ENCODE peak calls at places on chromosome 22, in eight cellular contexts. One of them, this sample, is unnamed.

GRCh38 chr22:31262369-31263133 is 29.7 kb downstream of the PIK3IP1 start:
- DNase-seq in activated CD8-positive, alpha-beta T cell treated with anti-CD3 and anti-CD28 coated beads, Interleukin-2, amount 10 ng/mL, durations not matched to agents 7 days and 5 days: no peak
- DNase-seq in SK-N-SH: no peak
- DNase-seq in T follicular helper cell: no peak
- DNase-seq in HAP-1: no peak
- DNase-seq in stimulated activated CD8-positive, alpha-beta memory T cell treated with anti-CD3 and anti-CD28 coated beads, Interleukin-12 subunit alpha, Interleukin-12 subunit beta, amount 100 ng/mL, for 1 hour: no peak
- DNase-seq in mesothelial cell of epicardium: no peak
- DNase-seq in keratinocyte: no peak
- DNase-seq in this sample: no peak

GRCh38 chr22:50189184-50189848 is 3.6 kb downstream of the TRABD start:
- DNase-seq in activated CD8-positive, alpha-beta T cell treated with anti-CD3 and anti-CD28 coated beads, Interleukin-2, amount 10 ng/mL, durations not matched to agents 7 days and 5 days: no peak
- DNase-seq in SK-N-SH: no peak
- DNase-seq in T follicular helper cell: no peak
- DNase-seq in HAP-1: no peak
- DNase-seq in stimulated activated CD8-positive, alpha-beta memory T cell treated with anti-CD3 and anti-CD28 coated beads, Interleukin-12 subunit alpha, Interleukin-12 subunit beta, amount 100 ng/mL, for 1 hour: no peak
- DNase-seq in mesothelial cell of epicardium: no peak
- DNase-seq in keratinocyte: no peak
- DNase-seq in this sample: no peak

GRCh38 chr22:35630387-35630793 is 13.3 kb upstream of the MB start:
- DNase-seq in activated CD8-positive, alpha-beta T cell treated with anti-CD3 and anti-CD28 coated beads, Interleukin-2, amount 10 ng/mL, durations not matched to agents 7 days and 5 days: no peak
- DNase-seq in SK-N-SH: no peak
- DNase-seq in T follicular helper cell: no peak
- DNase-seq in HAP-1: peak; percentile 28
- DNase-seq in stimulated activated CD8-positive, alpha-beta memory T cell treated with anti-CD3 and anti-CD28 coated beads, Interleukin-12 subunit alpha, Interleukin-12 subunit beta, amount 100 ng/mL, for 1 hour: no peak
- DNase-seq in mesothelial cell of epicardium: no peak
- DNase-seq in keratinocyte: peak; percentile 28
- DNase-seq in this sample: no peak

GRCh38 chr22:39928556-39929401 is 27.9 kb downstream of the GRAP2 start:
- DNase-seq in activated CD8-positive, alpha-beta T cell treated with anti-CD3 and anti-CD28 coated beads, Interleukin-2, amount 10 ng/mL, durations not matched to agents 7 days and 5 days: no peak
- DNase-seq in SK-N-SH: no peak
- DNase-seq in T follicular helper cell: no peak
- DNase-seq in HAP-1: no peak
- DNase-seq in stimulated activated CD8-positive, alpha-beta memory T cell treated with anti-CD3 and anti-CD28 coated beads, Interleukin-12 subunit alpha, Interleukin-12 subunit beta, amount 100 ng/mL, for 1 hour: no peak
- DNase-seq in mesothelial cell of epicardium: no peak
- DNase-seq in keratinocyte: peak; percentile 49
- DNase-seq in this sample: no peak

GRCh38 chr22:28817919-28818859 is 17.8 kb upstream of the XBP1 start:
- DNase-seq in activated CD8-positive, alpha-beta T cell treated with anti-CD3 and anti-CD28 coated beads, Interleukin-2, amount 10 ng/mL, durations not matched to agents 7 days and 5 days: peak; percentile 39
- DNase-seq in SK-N-SH: peak; percentile 34
- DNase-seq in T follicular helper cell: no peak
- DNase-seq in HAP-1: no peak
- DNase-seq in stimulated activated CD8-positive, alpha-beta memory T cell treated with anti-CD3 and anti-CD28 coated beads, Interleukin-12 subunit alpha, Interleukin-12 subunit beta, amount 100 ng/mL, for 1 hour: no peak
- DNase-seq in mesothelial cell of epicardium: no peak
- DNase-seq in keratinocyte: no peak
- DNase-seq in this sample: no peak

GRCh38 chr22:43110927-43111623 is 525 bp downstream of the BIK start:
- DNase-seq in activated CD8-positive, alpha-beta T cell treated with anti-CD3 and anti-CD28 coated beads, Interleukin-2, amount 10 ng/mL, durations not matched to agents 7 days and 5 days: peak; percentile 38
- DNase-seq in SK-N-SH: peak; percentile 46
- DNase-seq in T follicular helper cell: peak; percentile 27
- DNase-seq in HAP-1: peak; percentile 58
- DNase-seq in stimulated activated CD8-positive, alpha-beta memory T cell treated with anti-CD3 and anti-CD28 coated beads, Interleukin-12 subunit alpha, Interleukin-12 subunit beta, amount 100 ng/mL, for 1 hour: no peak
- DNase-seq in mesothelial cell of epicardium: no peak
- DNase-seq in keratinocyte: no peak
- DNase-seq in this sample: no peak

GRCh38 chr22:28813772-28814518 is 13.6 kb upstream of the XBP1 start:
- DNase-seq in activated CD8-positive, alpha-beta T cell treated with anti-CD3 and anti-CD28 coated beads, Interleukin-2, amount 10 ng/mL, durations not matched to agents 7 days and 5 days: no peak
- DNase-seq in SK-N-SH: no peak
- DNase-seq in T follicular helper cell: no peak
- DNase-seq in HAP-1: no peak
- DNase-seq in stimulated activated CD8-positive, alpha-beta memory T cell treated with anti-CD3 and anti-CD28 coated beads, Interleukin-12 subunit alpha, Interleukin-12 subunit beta, amount 100 ng/mL, for 1 hour: no peak
- DNase-seq in mesothelial cell of epicardium: no peak
- DNase-seq in keratinocyte: no peak
- DNase-seq in this sample: no peak

GRCh38 chr22:18156878-18157713 is 7.1 kb downstream of the USP18 start:
- DNase-seq in activated CD8-positive, alpha-beta T cell treated with anti-CD3 and anti-CD28 coated beads, Interleukin-2, amount 10 ng/mL, durations not matched to agents 7 days and 5 days: peak; percentile 58
- DNase-seq in SK-N-SH: peak; percentile 83
- DNase-seq in T follicular helper cell: peak; percentile 18
- DNase-seq in HAP-1: peak; percentile 83
- DNase-seq in stimulated activated CD8-positive, alpha-beta memory T cell treated with anti-CD3 and anti-CD28 coated beads, Interleukin-12 subunit alpha, Interleukin-12 subunit beta, amount 100 ng/mL, for 1 hour: no peak
- DNase-seq in mesothelial cell of epicardium: peak; percentile 74
- DNase-seq in keratinocyte: peak; percentile 86
- DNase-seq in this sample: peak; percentile 51

GRCh38 chr22:32204211-32204855 is 540 bp downstream of the RFPL2 start:
- DNase-seq in activated CD8-positive, alpha-beta T cell treated with anti-CD3 and anti-CD28 coated beads, Interleukin-2, amount 10 ng/mL, durations not matched to agents 7 days and 5 days: no peak
- DNase-seq in SK-N-SH: peak; percentile 60
- DNase-seq in T follicular helper cell: no peak
- DNase-seq in HAP-1: no peak
- DNase-seq in stimulated activated CD8-positive, alpha-beta memory T cell treated with anti-CD3 and anti-CD28 coated beads, Interleukin-12 subunit alpha, Interleukin-12 subunit beta, amount 100 ng/mL, for 1 hour: no peak
- DNase-seq in mesothelial cell of epicardium: no peak
- DNase-seq in keratinocyte: no peak
- DNase-seq in this sample: no peak

GRCh38 chr22:35596821-35597220 is 20.3 kb downstream of the MB start:
- DNase-seq in activated CD8-positive, alpha-beta T cell treated with anti-CD3 and anti-CD28 coated beads, Interleukin-2, amount 10 ng/mL, durations not matched to agents 7 days and 5 days: no peak
- DNase-seq in SK-N-SH: no peak
- DNase-seq in T follicular helper cell: no peak
- DNase-seq in HAP-1: no peak
- DNase-seq in stimulated activated CD8-positive, alpha-beta memory T cell treated with anti-CD3 and anti-CD28 coated beads, Interleukin-12 subunit alpha, Interleukin-12 subunit beta, amount 100 ng/mL, for 1 hour: no peak
- DNase-seq in mesothelial cell of epicardium: no peak
- DNase-seq in keratinocyte: no peak
- DNase-seq in this sample: no peak

GRCh38 chr22:48784701-48785503 is 1042.8 kb downstream of the BRD1 start:
- DNase-seq in activated CD8-positive, alpha-beta T cell treated with anti-CD3 and anti-CD28 coated beads, Interleukin-2, amount 10 ng/mL, durations not matched to agents 7 days and 5 days: peak; percentile 4
- DNase-seq in SK-N-SH: no peak
- DNase-seq in T follicular helper cell: no peak
- DNase-seq in HAP-1: no peak
- DNase-seq in stimulated activated CD8-positive, alpha-beta memory T cell treated with anti-CD3 and anti-CD28 coated beads, Interleukin-12 subunit alpha, Interleukin-12 subunit beta, amount 100 ng/mL, for 1 hour: no peak
- DNase-seq in mesothelial cell of epicardium: no peak
- DNase-seq in keratinocyte: no peak
- DNase-seq in this sample: no peak

GRCh38 chr22:41725510-41726110 is 26.3 kb downstream of the MEI1 start:
- DNase-seq in activated CD8-positive, alpha-beta T cell treated with anti-CD3 and anti-CD28 coated beads, Interleukin-2, amount 10 ng/mL, durations not matched to agents 7 days and 5 days: no peak
- DNase-seq in SK-N-SH: no peak
- DNase-seq in T follicular helper cell: no peak
- DNase-seq in HAP-1: no peak
- DNase-seq in stimulated activated CD8-positive, alpha-beta memory T cell treated with anti-CD3 and anti-CD28 coated beads, Interleukin-12 subunit alpha, Interleukin-12 subunit beta, amount 100 ng/mL, for 1 hour: no peak
- DNase-seq in mesothelial cell of epicardium: no peak
- DNase-seq in keratinocyte: no peak
- DNase-seq in this sample: no peak

GRCh38 chr22:44337658-44338004 is 24.9 kb upstream of the SHISAL1 start:
- DNase-seq in activated CD8-positive, alpha-beta T cell treated with anti-CD3 and anti-CD28 coated beads, Interleukin-2, amount 10 ng/mL, durations not matched to agents 7 days and 5 days: no peak
- DNase-seq in SK-N-SH: no peak
- DNase-seq in T follicular helper cell: no peak
- DNase-seq in HAP-1: peak; percentile 40
- DNase-seq in stimulated activated CD8-positive, alpha-beta memory T cell treated with anti-CD3 and anti-CD28 coated beads, Interleukin-12 subunit alpha, Interleukin-12 subunit beta, amount 100 ng/mL, for 1 hour: no peak
- DNase-seq in mesothelial cell of epicardium: peak; percentile 62
- DNase-seq in keratinocyte: no peak
- DNase-seq in this sample: no peak

GRCh38 chr22:37215890-37216289 is 3.6 kb upstream of the SSTR3 start:
- DNase-seq in activated CD8-positive, alpha-beta T cell treated with anti-CD3 and anti-CD28 coated beads, Interleukin-2, amount 10 ng/mL, durations not matched to agents 7 days and 5 days: no peak
- DNase-seq in SK-N-SH: no peak
- DNase-seq in T follicular helper cell: no peak
- DNase-seq in HAP-1: no peak
- DNase-seq in stimulated activated CD8-positive, alpha-beta memory T cell treated with anti-CD3 and anti-CD28 coated beads, Interleukin-12 subunit alpha, Interleukin-12 subunit beta, amount 100 ng/mL, for 1 hour: no peak
- DNase-seq in mesothelial cell of epicardium: no peak
- DNase-seq in keratinocyte: no peak
- DNase-seq in this sample: no peak

GRCh38 chr22:41568811-41569210 is 8.0 kb downstream of the CSDC2 start:
- DNase-seq in activated CD8-positive, alpha-beta T cell treated with anti-CD3 and anti-CD28 coated beads, Interleukin-2, amount 10 ng/mL, durations not matched to agents 7 days and 5 days: no peak
- DNase-seq in SK-N-SH: peak; percentile 57
- DNase-seq in T follicular helper cell: no peak
- DNase-seq in HAP-1: no peak
- DNase-seq in stimulated activated CD8-positive, alpha-beta memory T cell treated with anti-CD3 and anti-CD28 coated beads, Interleukin-12 subunit alpha, Interleukin-12 subunit beta, amount 100 ng/mL, for 1 hour: no peak
- DNase-seq in mesothelial cell of epicardium: no peak
- DNase-seq in keratinocyte: no peak
- DNase-seq in this sample: no peak

GRCh38 chr22:36763576-36763975 is 12.3 kb downstream of the IFT27 start:
- DNase-seq in activated CD8-positive, alpha-beta T cell treated with anti-CD3 and anti-CD28 coated beads, Interleukin-2, amount 10 ng/mL, durations not matched to agents 7 days and 5 days: no peak
- DNase-seq in SK-N-SH: no peak
- DNase-seq in T follicular helper cell: no peak
- DNase-seq in HAP-1: peak; percentile 1
- DNase-seq in stimulated activated CD8-positive, alpha-beta memory T cell treated with anti-CD3 and anti-CD28 coated beads, Interleukin-12 subunit alpha, Interleukin-12 subunit beta, amount 100 ng/mL, for 1 hour: no peak
- DNase-seq in mesothelial cell of epicardium: no peak
- DNase-seq in keratinocyte: peak; percentile 23
- DNase-seq in this sample: no peak

GRCh38 chr22:27980424-27981148 is 61.5 kb upstream of the PITPNB start:
- DNase-seq in activated CD8-positive, alpha-beta T cell treated with anti-CD3 and anti-CD28 coated beads, Interleukin-2, amount 10 ng/mL, durations not matched to agents 7 days and 5 days: no peak
- DNase-seq in SK-N-SH: no peak
- DNase-seq in T follicular helper cell: no peak
- DNase-seq in HAP-1: peak; percentile 38
- DNase-seq in stimulated activated CD8-positive, alpha-beta memory T cell treated with anti-CD3 and anti-CD28 coated beads, Interleukin-12 subunit alpha, Interleukin-12 subunit beta, amount 100 ng/mL, for 1 hour: no peak
- DNase-seq in mesothelial cell of epicardium: no peak
- DNase-seq in keratinocyte: no peak
- DNase-seq in this sample: no peak

GRCh38 chr22:22595001-22595835 is 36.2 kb upstream of the PRAME start:
- DNase-seq in activated CD8-positive, alpha-beta T cell treated with anti-CD3 and anti-CD28 coated beads, Interleukin-2, amount 10 ng/mL, durations not matched to agents 7 days and 5 days: no peak
- DNase-seq in SK-N-SH: no peak
- DNase-seq in T follicular helper cell: no peak
- DNase-seq in HAP-1: no peak
- DNase-seq in stimulated activated CD8-positive, alpha-beta memory T cell treated with anti-CD3 and anti-CD28 coated beads, Interleukin-12 subunit alpha, Interleukin-12 subunit beta, amount 100 ng/mL, for 1 hour: no peak
- DNase-seq in mesothelial cell of epicardium: peak; percentile 28
- DNase-seq in keratinocyte: no peak
- DNase-seq in this sample: no peak

GRCh38 chr22:47129902-47130301 is 367.5 kb downstream of the TBC1D22A start:
- DNase-seq in activated CD8-positive, alpha-beta T cell treated with anti-CD3 and anti-CD28 coated beads, Interleukin-2, amount 10 ng/mL, durations not matched to agents 7 days and 5 days: no peak
- DNase-seq in SK-N-SH: no peak
- DNase-seq in T follicular helper cell: no peak
- DNase-seq in HAP-1: no peak
- DNase-seq in stimulated activated CD8-positive, alpha-beta memory T cell treated with anti-CD3 and anti-CD28 coated beads, Interleukin-12 subunit alpha, Interleukin-12 subunit beta, amount 100 ng/mL, for 1 hour: no peak
- DNase-seq in mesothelial cell of epicardium: no peak
- DNase-seq in keratinocyte: peak; percentile 62
- DNase-seq in this sample: no peak

GRCh38 chr22:39530692-39531331 is 1.7 kb downstream of the RPS19BP1 start:
- DNase-seq in activated CD8-positive, alpha-beta T cell treated with anti-CD3 and anti-CD28 coated beads, Interleukin-2, amount 10 ng/mL, durations not matched to agents 7 days and 5 days: peak; percentile 45
- DNase-seq in SK-N-SH: peak; percentile 45
- DNase-seq in T follicular helper cell: no peak
- DNase-seq in HAP-1: peak; percentile 77
- DNase-seq in stimulated activated CD8-positive, alpha-beta memory T cell treated with anti-CD3 and anti-CD28 coated beads, Interleukin-12 subunit alpha, Interleukin-12 subunit beta, amount 100 ng/mL, for 1 hour: no peak
- DNase-seq in mesothelial cell of epicardium: no peak
- DNase-seq in keratinocyte: no peak
- DNase-seq in this sample: peak; percentile 77

GRCh38 chr22:23113067-23113846 is 28.5 kb downstream of the RSPH14 start:
- DNase-seq in activated CD8-positive, alpha-beta T cell treated with anti-CD3 and anti-CD28 coated beads, Interleukin-2, amount 10 ng/mL, durations not matched to agents 7 days and 5 days: no peak
- DNase-seq in SK-N-SH: peak; percentile 84
- DNase-seq in T follicular helper cell: no peak
- DNase-seq in HAP-1: no peak
- DNase-seq in stimulated activated CD8-positive, alpha-beta memory T cell treated with anti-CD3 and anti-CD28 coated beads, Interleukin-12 subunit alpha, Interleukin-12 subunit beta, amount 100 ng/mL, for 1 hour: no peak
- DNase-seq in mesothelial cell of epicardium: peak; percentile 46
- DNase-seq in keratinocyte: no peak
- DNase-seq in this sample: no peak

GRCh38 chr22:20179455-20180244 is 28.8 kb upstream of the CCDC188 start:
- DNase-seq in activated CD8-positive, alpha-beta T cell treated with anti-CD3 and anti-CD28 coated beads, Interleukin-2, amount 10 ng/mL, durations not matched to agents 7 days and 5 days: no peak
- DNase-seq in SK-N-SH: no peak
- DNase-seq in T follicular helper cell: no peak
- DNase-seq in HAP-1: no peak
- DNase-seq in stimulated activated CD8-positive, alpha-beta memory T cell treated with anti-CD3 and anti-CD28 coated beads, Interleukin-12 subunit alpha, Interleukin-12 subunit beta, amount 100 ng/mL, for 1 hour: no peak
- DNase-seq in mesothelial cell of epicardium: no peak
- DNase-seq in keratinocyte: no peak
- DNase-seq in this sample: no peak

GRCh38 chr22:23315341-23315917 is 135.1 kb downstream of the BCR start:
- DNase-seq in activated CD8-positive, alpha-beta T cell treated with anti-CD3 and anti-CD28 coated beads, Interleukin-2, amount 10 ng/mL, durations not matched to agents 7 days and 5 days: peak; percentile 78
- DNase-seq in SK-N-SH: peak; percentile 79
- DNase-seq in T follicular helper cell: no peak
- DNase-seq in HAP-1: peak; percentile 71
- DNase-seq in stimulated activated CD8-positive, alpha-beta memory T cell treated with anti-CD3 and anti-CD28 coated beads, Interleukin-12 subunit alpha, Interleukin-12 subunit beta, amount 100 ng/mL, for 1 hour: peak; percentile 25
- DNase-seq in mesothelial cell of epicardium: peak; percentile 87
- DNase-seq in keratinocyte: peak; percentile 7
- DNase-seq in this sample: no peak

GRCh38 chr22:44313385-44314006 is 745 bp upstream of the SHISAL1 start:
- DNase-seq in activated CD8-positive, alpha-beta T cell treated with anti-CD3 and anti-CD28 coated beads, Interleukin-2, amount 10 ng/mL, durations not matched to agents 7 days and 5 days: no peak
- DNase-seq in SK-N-SH: no peak
- DNase-seq in T follicular helper cell: no peak
- DNase-seq in HAP-1: no peak
- DNase-seq in stimulated activated CD8-positive, alpha-beta memory T cell treated with anti-CD3 and anti-CD28 coated beads, Interleukin-12 subunit alpha, Interleukin-12 subunit beta, amount 100 ng/mL, for 1 hour: no peak
- DNase-seq in mesothelial cell of epicardium: no peak
- DNase-seq in keratinocyte: no peak
- DNase-seq in this sample: no peak

GRCh38 chr22:22982616-22983015 is 87.7 kb upstream of the GNAZ start:
- DNase-seq in activated CD8-positive, alpha-beta T cell treated with anti-CD3 and anti-CD28 coated beads, Interleukin-2, amount 10 ng/mL, durations not matched to agents 7 days and 5 days: no peak
- DNase-seq in SK-N-SH: no peak
- DNase-seq in T follicular helper cell: no peak
- DNase-seq in HAP-1: no peak
- DNase-seq in stimulated activated CD8-positive, alpha-beta memory T cell treated with anti-CD3 and anti-CD28 coated beads, Interleukin-12 subunit alpha, Interleukin-12 subunit beta, amount 100 ng/mL, for 1 hour: no peak
- DNase-seq in mesothelial cell of epicardium: no peak
- DNase-seq in keratinocyte: no peak
- DNase-seq in this sample: no peak

GRCh38 chr22:35355744-35356420 is 25.0 kb upstream of the HMOX1 start:
- DNase-seq in activated CD8-positive, alpha-beta T cell treated with anti-CD3 and anti-CD28 coated beads, Interleukin-2, amount 10 ng/mL, durations not matched to agents 7 days and 5 days: no peak
- DNase-seq in SK-N-SH: no peak
- DNase-seq in T follicular helper cell: no peak
- DNase-seq in HAP-1: no peak
- DNase-seq in stimulated activated CD8-positive, alpha-beta memory T cell treated with anti-CD3 and anti-CD28 coated beads, Interleukin-12 subunit alpha, Interleukin-12 subunit beta, amount 100 ng/mL, for 1 hour: no peak
- DNase-seq in mesothelial cell of epicardium: no peak
- DNase-seq in keratinocyte: no peak
- DNase-seq in this sample: no peak

GRCh38 chr22:19868333-19868732 is 13.7 kb upstream of the GNB1L start:
- DNase-seq in activated CD8-positive, alpha-beta T cell treated with anti-CD3 and anti-CD28 coated beads, Interleukin-2, amount 10 ng/mL, durations not matched to agents 7 days and 5 days: no peak
- DNase-seq in SK-N-SH: no peak
- DNase-seq in T follicular helper cell: no peak
- DNase-seq in HAP-1: no peak
- DNase-seq in stimulated activated CD8-positive, alpha-beta memory T cell treated with anti-CD3 and anti-CD28 coated beads, Interleukin-12 subunit alpha, Interleukin-12 subunit beta, amount 100 ng/mL, for 1 hour: no peak
- DNase-seq in mesothelial cell of epicardium: no peak
- DNase-seq in keratinocyte: no peak
- DNase-seq in this sample: no peak

GRCh38 chr22:36377022-36377631 is 10.6 kb downstream of the MYH9 start:
- DNase-seq in activated CD8-positive, alpha-beta T cell treated with anti-CD3 and anti-CD28 coated beads, Interleukin-2, amount 10 ng/mL, durations not matched to agents 7 days and 5 days: peak; percentile 73
- DNase-seq in SK-N-SH: no peak
- DNase-seq in T follicular helper cell: no peak
- DNase-seq in HAP-1: no peak
- DNase-seq in stimulated activated CD8-positive, alpha-beta memory T cell treated with anti-CD3 and anti-CD28 coated beads, Interleukin-12 subunit alpha, Interleukin-12 subunit beta, amount 100 ng/mL, for 1 hour: no peak
- DNase-seq in mesothelial cell of epicardium: no peak
- DNase-seq in keratinocyte: no peak
- DNase-seq in this sample: peak; percentile 93

GRCh38 chr22:20624161-20624616 is 116.8 kb downstream of the MED15 start:
- DNase-seq in activated CD8-positive, alpha-beta T cell treated with anti-CD3 and anti-CD28 coated beads, Interleukin-2, amount 10 ng/mL, durations not matched to agents 7 days and 5 days: peak; percentile 25
- DNase-seq in SK-N-SH: no peak
- DNase-seq in T follicular helper cell: no peak
- DNase-seq in HAP-1: no peak
- DNase-seq in stimulated activated CD8-positive, alpha-beta memory T cell treated with anti-CD3 and anti-CD28 coated beads, Interleukin-12 subunit alpha, Interleukin-12 subunit beta, amount 100 ng/mL, for 1 hour: no peak
- DNase-seq in mesothelial cell of epicardium: no peak
- DNase-seq in keratinocyte: no peak
- DNase-seq in this sample: no peak

GRCh38 chr22:47976219-47976618 is 1213.8 kb downstream of the TBC1D22A start:
- DNase-seq in activated CD8-positive, alpha-beta T cell treated with anti-CD3 and anti-CD28 coated beads, Interleukin-2, amount 10 ng/mL, durations not matched to agents 7 days and 5 days: no peak
- DNase-seq in SK-N-SH: no peak
- DNase-seq in T follicular helper cell: no peak
- DNase-seq in HAP-1: no peak
- DNase-seq in stimulated activated CD8-positive, alpha-beta memory T cell treated with anti-CD3 and anti-CD28 coated beads, Interleukin-12 subunit alpha, Interleukin-12 subunit beta, amount 100 ng/mL, for 1 hour: no peak
- DNase-seq in mesothelial cell of epicardium: no peak
- DNase-seq in keratinocyte: no peak
- DNase-seq in this sample: no peak

GRCh38 chr22:24183321-24184031 is 2.2 kb downstream of the SUSD2 start:
- DNase-seq in activated CD8-positive, alpha-beta T cell treated with anti-CD3 and anti-CD28 coated beads, Interleukin-2, amount 10 ng/mL, durations not matched to agents 7 days and 5 days: no peak
- DNase-seq in SK-N-SH: no peak
- DNase-seq in T follicular helper cell: no peak
- DNase-seq in HAP-1: no peak
- DNase-seq in stimulated activated CD8-positive, alpha-beta memory T cell treated with anti-CD3 and anti-CD28 coated beads, Interleukin-12 subunit alpha, Interleukin-12 subunit beta, amount 100 ng/mL, for 1 hour: no peak
- DNase-seq in mesothelial cell of epicardium: no peak
- DNase-seq in keratinocyte: no peak
- DNase-seq in this sample: no peak

GRCh38 chr22:22168190-22168940 is 76.2 kb upstream of the VPREB1 start:
- DNase-seq in activated CD8-positive, alpha-beta T cell treated with anti-CD3 and anti-CD28 coated beads, Interleukin-2, amount 10 ng/mL, durations not matched to agents 7 days and 5 days: no peak
- DNase-seq in SK-N-SH: peak; percentile 16
- DNase-seq in T follicular helper cell: no peak
- DNase-seq in HAP-1: peak; percentile 38
- DNase-seq in stimulated activated CD8-positive, alpha-beta memory T cell treated with anti-CD3 and anti-CD28 coated beads, Interleukin-12 subunit alpha, Interleukin-12 subunit beta, amount 100 ng/mL, for 1 hour: no peak
- DNase-seq in mesothelial cell of epicardium: no peak
- DNase-seq in keratinocyte: peak; percentile 7
- DNase-seq in this sample: peak; percentile 88